ENCODE peak calls at places on chromosomes 3 and 15, in four cellular contexts. V is suprapubic skin, Y is upper lobe of left lung, E is Panc1. I is an unnamed sample.

GRCh38 chr15:77013786-77014136 is 18.8 kb downstream of the PSTPIP1 start:
- DNase-seq in Y (no peak), E (no peak), V (no peak), I (no peak)

GRCh38 chr3:105523496-105523895 is 156.8 kb downstream of the ALCAM start:
- DNase-seq in E (no peak), Y (no peak), V (no peak), I (no peak)

GRCh38 chr3:150300376-150300775 is 107.7 kb upstream of the TSC22D2 start:
- DNase-seq in Y (no peak), V (no peak), E (no peak), I (no peak)

GRCh38 chr3:136858381-136858780 is 3.6 kb upstream of the NCK1 start:
- DNase-seq in E (no peak), V (no peak), Y (no peak), I (no peak)

GRCh38 chr3:114144909-114145688 is 33.8 kb downstream of the DRD3 start:
- DNase-seq in Y (no peak), E (no peak), V (no peak), I (no peak)

GRCh38 chr3:164940737-164941136 is 137.6 kb downstream of the SI start:
- DNase-seq in V (no peak), E (no peak), Y (no peak), I (no peak)

GRCh38 chr3:180610981-180611380 is 9.0 kb downstream of the TTC14 start:
- DNase-seq in E (no peak), Y (no peak), V (no peak), I (no peak)

GRCh38 chr3:157794771-157795170 is 291.6 kb upstream of the VEPH1 start:
- DNase-seq in Y (no peak), V (no peak), E (no peak), I (no peak)

GRCh38 chr3:149763565-149763964 is 11.3 kb upstream of the COMMD2 start:
- DNase-seq in Y (no peak), V (no peak), E (no peak), I (no peak)

GRCh38 chr3:66133050-66133757 is 87.6 kb upstream of the SLC25A26 start:
- DNase-seq in V (no peak), Y (no peak), E (no peak), I (no peak)

GRCh38 chr3:112409061-112409460 is 76.1 kb downstream of the CD200 start:
- DNase-seq in Y (no peak), V (no peak), E (no peak), I (no peak)

GRCh38 chr15:78993931-78994530 is 49.2 kb upstream of the CTSH start:
- DNase-seq in Y (peak; percentile 89), V (no peak), E (no peak), I (no peak)

GRCh38 chr15:52262364-52262763 is 33.2 kb downstream of the MYO5C start:
- DNase-seq in E (no peak), V (no peak), Y (no peak), I (no peak)

GRCh38 chr15:73677146-73677607 is 7.0 kb upstream of the CD276 start:
- DNase-seq in Y (peak; percentile 52), E (peak; percentile 46), V (peak; percentile 77), I (no peak)

GRCh38 chr3:56839784-56840724 is 38.3 kb upstream of the ARHGEF3 start:
- DNase-seq in Y (no peak), V (no peak), E (peak; percentile 70), I (no peak)

GRCh38 chr3:190581041-190581501 is 67.2 kb downstream of the IL1RAP start:
- DNase-seq in Y (no peak), V (no peak), E (no peak), I (no peak)

GRCh38 chr15:51869074-51869425 is 39.6 kb downstream of the TMOD3 start:
- DNase-seq in E (no peak), V (no peak), Y (no peak), I (no peak)

GRCh38 chr15:39874890-39875549 is 45.0 kb downstream of the GPR176 start:
- DNase-seq in V (no peak), E (peak; percentile 36), Y (peak; percentile 29), I (no peak)

GRCh38 chr3:18424213-18424861 is 802 bp downstream of the SATB1 start:
- DNase-seq in V (peak; percentile 55), E (no peak), Y (peak; percentile 29), I (no peak)

GRCh38 chr3:183226333-183226732 is 26.7 kb upstream of the B3GNT5 start:
- DNase-seq in Y (no peak), E (no peak), V (no peak), I (no peak)

GRCh38 chr15:81491414-81492101 is 117.5 kb upstream of the TMC3 start:
- DNase-seq in V (no peak), E (no peak), Y (no peak), I (no peak)

GRCh38 chr3:53077476-53078220 is 31.8 kb upstream of the SFMBT1 start:
- DNase-seq in E (no peak), V (peak; percentile 47), Y (no peak), I (no peak)

GRCh38 chr3:102125994-102126368 is 276.7 kb downstream of the NFKBIZ start:
- DNase-seq in V (no peak), Y (no peak), E (no peak), I (no peak)

GRCh38 chr15:84740691-84741090 is 7.7 kb upstream of the ZNF592 start:
- DNase-seq in Y (no peak), V (no peak), E (no peak), I (no peak)

GRCh38 chr3:197499427-197499826 is 56.3 kb downstream of the BDH1 start:
- DNase-seq in Y (no peak), V (no peak), E (no peak), I (no peak)

GRCh38 chr15:63374686-63375520 is 6.7 kb downstream of the CA12 start:
- DNase-seq in Y (peak; percentile 76), E (no peak), V (peak; percentile 83), I (no peak)

GRCh38 chr15:60370804-60371700 is 26.7 kb downstream of the ANXA2 start:
- DNase-seq in Y (peak; percentile 51), E (peak; percentile 96), V (peak; percentile 88), I (peak; percentile 96)

GRCh38 chr15:60372223-60372622 is 25.6 kb downstream of the ANXA2 start:
- DNase-seq in E (no peak), V (no peak), Y (no peak), I (peak; percentile 83)

GRCh38 chr15:60372756-60373155 is 25.0 kb downstream of the ANXA2 start:
- DNase-seq in Y (no peak), V (no peak), E (no peak), I (no peak)

GRCh38 chr15:60369696-60370095 is 28.1 kb downstream of the ANXA2 start:
- DNase-seq in V (no peak), E (no peak), Y (no peak), I (no peak)

DNA sequence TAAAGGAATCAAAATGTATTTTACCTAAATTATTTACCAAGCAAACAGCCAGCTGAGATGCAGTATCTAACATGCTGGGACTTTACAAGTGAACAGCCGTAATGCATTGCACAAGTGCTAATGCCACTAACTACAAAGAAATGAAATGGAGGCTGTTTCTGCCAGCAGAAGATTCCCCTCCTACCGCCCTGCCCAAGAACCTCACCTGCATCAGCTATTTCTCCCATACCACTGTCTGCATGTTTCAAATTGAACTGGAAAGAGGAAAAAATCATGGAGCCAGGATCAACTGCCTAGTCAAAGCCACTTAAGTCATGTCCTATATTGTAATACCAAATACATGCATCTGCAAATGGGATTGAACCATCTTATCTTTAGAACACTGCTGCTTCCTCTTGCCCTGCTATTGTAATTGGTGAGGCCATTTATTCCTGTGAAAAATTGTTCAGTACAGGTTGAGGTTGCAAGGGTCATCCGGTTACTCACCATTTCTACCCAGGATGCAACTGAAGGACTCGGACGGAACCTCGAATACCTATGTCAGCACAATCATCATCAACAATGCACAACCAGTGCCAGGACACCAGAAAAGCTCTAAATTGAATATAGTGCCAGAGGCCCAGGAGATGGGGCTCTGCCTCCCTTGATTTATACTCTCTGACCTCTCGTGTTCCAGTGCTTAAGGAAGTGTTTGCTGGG is 27.5 kb downstream of the ANXA2 start:
- DNase-seq in V (no peak), Y (no peak), E (no peak), I (peak; percentile 77)
- H3K4me1 ChIP-seq in V (peaks cover 67% of the 10 kb centered on the region), Y (peaks cover 51% of the 10 kb centered on the region), E (peaks cover 74% of the 10 kb centered on the region), I (peaks cover 72% of the 10 kb centered on the region)

GRCh38 chr15:101454365-101454764 is 35.1 kb downstream of the PCSK6 start:
- DNase-seq in E (no peak), V (no peak), Y (no peak), I (no peak)

GRCh38 chr15:101453123-101454120 is 36.1 kb downstream of the PCSK6 start:
- DNase-seq in E (no peak), Y (no peak), V (no peak), I (no peak)

GRCh38 chr15:101452572-101452971 is 36.9 kb downstream of the PCSK6 start:
- DNase-seq in E (no peak), Y (no peak), V (no peak), I (no peak)

GRCh38 chr15:101456079-101456791 is 33.3 kb downstream of the PCSK6 start:
- DNase-seq in Y (no peak), E (no peak), V (no peak), I (no peak)

DNA sequence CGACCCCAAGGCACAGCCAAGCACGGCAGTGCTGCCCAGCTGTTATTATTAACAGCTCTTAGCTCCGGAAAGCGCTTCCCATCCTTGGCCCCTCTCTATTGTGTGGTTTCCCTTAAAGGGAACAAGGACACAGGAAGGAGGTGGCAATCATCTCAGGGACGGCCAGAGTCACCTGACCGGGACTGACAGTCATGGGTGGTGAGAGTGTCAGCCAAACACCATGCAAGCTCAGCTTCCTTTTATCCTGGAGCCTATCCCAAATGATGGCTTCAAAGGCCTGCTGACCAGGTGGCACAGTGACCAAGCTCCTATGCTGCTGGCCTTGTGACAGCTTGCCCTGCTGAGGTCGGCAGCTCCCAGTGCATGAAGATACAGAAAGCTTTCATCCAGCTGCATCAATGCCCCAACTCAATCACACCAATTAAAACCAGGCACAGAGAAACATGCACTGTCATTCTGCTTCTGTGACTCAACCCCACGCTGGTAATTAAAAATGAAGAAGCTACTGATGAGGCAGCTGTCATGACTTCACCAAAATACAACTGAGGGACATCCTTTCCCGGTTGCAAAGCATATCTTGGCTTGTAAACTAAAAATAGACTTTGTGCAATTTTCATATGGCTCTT is 34.1 kb downstream of the PCSK6 start:
- DNase-seq in Y (peak; percentile 60), V (no peak), E (no peak), I (no peak)
- TF ChIP-seq POLR2AphosphoS5 in Y (no peak), V (no peak), E (no peak), I (no peak)

GRCh38 chr15:37095197-37095992 is 5.0 kb downstream of the MEIS2 start:
- DNase-seq in V (peak; percentile 59), Y (no peak), E (no peak), I (no peak)

GRCh38 chr15:37095993-37096877 is 4.1 kb downstream of the MEIS2 start:
- DNase-seq in E (no peak), Y (no peak), V (peak; percentile 64), I (no peak)

GRCh38 chr15:37098468-37099320 is 1.7 kb downstream of the MEIS2 start:
- DNase-seq in E (no peak), Y (no peak), V (peak; percentile 65), I (no peak)

GRCh38 chr15:37094542-37095196 is 5.7 kb downstream of the MEIS2 start:
- DNase-seq in Y (no peak), V (no peak), E (no peak), I (no peak)

GRCh38 chr15:37096878-37097568 is 3.3 kb downstream of the MEIS2 start:
- DNase-seq in V (no peak), E (no peak), Y (no peak), I (no peak)
- H3K4me1 ChIP-seq in V (peaks cover 37% of the 10 kb centered on the region), E (peaks cover 21% of the 10 kb centered on the region), Y (peaks cover 16% of the 10 kb centered on the region), I (peaks cover 29% of the 10 kb centered on the region)

DNA sequence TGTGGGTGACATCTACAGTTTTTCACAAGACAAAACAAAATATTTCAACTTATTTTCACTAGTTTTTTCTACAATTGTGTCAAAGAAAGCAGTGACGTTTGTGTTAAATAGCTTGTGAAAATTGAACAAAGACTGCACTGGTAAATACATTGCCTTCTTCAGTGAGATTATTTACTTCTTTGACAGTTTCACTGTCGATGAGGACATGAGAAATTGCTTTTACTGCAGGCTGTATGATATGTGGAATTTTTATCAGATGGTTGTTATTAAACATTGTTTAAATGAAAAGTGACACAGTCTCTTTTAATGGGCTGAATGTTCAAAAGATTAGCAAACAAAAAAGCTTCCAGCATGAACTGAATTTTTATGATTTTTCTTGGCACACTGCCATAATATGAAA is 773.9 kb upstream of the CADM2 start:
- DNase-seq in E (no peak), Y (no peak), V (no peak), I (no peak)
- TF ChIP-seq POLR2AphosphoS5 in E (no peak), Y (no peak), V (no peak), I (no peak)

I was measured in vagina.